ENCODE peak calls at places on chromosomes 13 and 19, in nine cellular contexts. One of them, this sample, is unnamed.

GRCh38 chr13:90938848-90939247 is 408.6 kb upstream of the MIR17HG start:
- DNase-seq in body of pancreas: no peak
- DNase-seq in Caco-2: no peak
- DNase-seq in tibial artery: no peak
- DNase-seq in PC-9: no peak
- DNase-seq in heart right ventricle: no peak
- DNase-seq in kidney epithelial cell: no peak
- DNase-seq in dorsolateral prefrontal cortex: no peak
- DNase-seq in ovary: no peak
- DNase-seq in this sample: no peak

GRCh38 chr19:50358483-50359431 is 6.7 kb downstream of the NAPSA start:
- DNase-seq in body of pancreas: peak
- DNase-seq in Caco-2: no peak
- DNase-seq in tibial artery: peak
- DNase-seq in PC-9: no peak
- DNase-seq in heart right ventricle: peak
- DNase-seq in kidney epithelial cell: no peak
- DNase-seq in dorsolateral prefrontal cortex: no peak
- DNase-seq in ovary: peak
- DNase-seq in this sample: no peak

GRCh38 chr19:18809149-18809978 is 18.3 kb upstream of the COMP start:
- DNase-seq in body of pancreas: peak
- DNase-seq in Caco-2: no peak
- DNase-seq in tibial artery: peak
- DNase-seq in PC-9: peak
- DNase-seq in heart right ventricle: no peak
- DNase-seq in kidney epithelial cell: no peak
- DNase-seq in dorsolateral prefrontal cortex: no peak
- DNase-seq in ovary: peak
- DNase-seq in this sample: no peak

GRCh38 chr19:55590621-55591020 is 8.7 kb downstream of the FIZ1 start:
- DNase-seq in body of pancreas: no peak
- DNase-seq in Caco-2: peak
- DNase-seq in tibial artery: no peak
- DNase-seq in PC-9: peak
- DNase-seq in heart right ventricle: no peak
- DNase-seq in kidney epithelial cell: no peak
- DNase-seq in dorsolateral prefrontal cortex: no peak
- DNase-seq in ovary: no peak
- DNase-seq in this sample: no peak

GRCh38 chr19:14375582-14376291 is 5.5 kb upstream of the ADGRE5 start:
- DNase-seq in body of pancreas: no peak
- DNase-seq in Caco-2: no peak
- DNase-seq in tibial artery: peak
- DNase-seq in PC-9: no peak
- DNase-seq in heart right ventricle: peak
- DNase-seq in kidney epithelial cell: no peak
- DNase-seq in dorsolateral prefrontal cortex: no peak
- DNase-seq in ovary: no peak
- DNase-seq in this sample: no peak

GRCh38 chr13:95783747-95784146 is 106.8 kb downstream of the DNAJC3 start:
- DNase-seq in body of pancreas: no peak
- DNase-seq in Caco-2: no peak
- DNase-seq in tibial artery: no peak
- DNase-seq in PC-9: no peak
- DNase-seq in heart right ventricle: no peak
- DNase-seq in kidney epithelial cell: no peak
- DNase-seq in dorsolateral prefrontal cortex: no peak
- DNase-seq in ovary: no peak
- DNase-seq in this sample: no peak

GRCh38 chr13:98171806-98172569 is 5.1 kb downstream of the RNF113B start:
- DNase-seq in body of pancreas: peak
- DNase-seq in Caco-2: peak
- DNase-seq in tibial artery: peak
- DNase-seq in PC-9: no peak
- DNase-seq in heart right ventricle: peak
- DNase-seq in kidney epithelial cell: no peak
- DNase-seq in dorsolateral prefrontal cortex: no peak
- DNase-seq in ovary: no peak
- DNase-seq in this sample: no peak

GRCh38 chr19:49642488-49643035 is 553 bp downstream of the SCAF1 start:
- DNase-seq in body of pancreas: no peak
- DNase-seq in Caco-2: no peak
- DNase-seq in tibial artery: no peak
- DNase-seq in PC-9: no peak
- DNase-seq in heart right ventricle: no peak
- DNase-seq in kidney epithelial cell: no peak
- DNase-seq in dorsolateral prefrontal cortex: no peak
- DNase-seq in ovary: no peak
- DNase-seq in this sample: no peak

GRCh38 chr13:91369432-91369831 is 21.9 kb downstream of the MIR17HG start:
- DNase-seq in body of pancreas: no peak
- DNase-seq in Caco-2: no peak
- DNase-seq in tibial artery: no peak
- DNase-seq in PC-9: no peak
- DNase-seq in heart right ventricle: no peak
- DNase-seq in kidney epithelial cell: no peak
- DNase-seq in dorsolateral prefrontal cortex: no peak
- DNase-seq in ovary: no peak
- DNase-seq in this sample: no peak

GRCh38 chr13:35514801-35515502 is 38.5 kb upstream of the MAB21L1 start:
- DNase-seq in body of pancreas: no peak
- DNase-seq in Caco-2: no peak
- DNase-seq in tibial artery: no peak
- DNase-seq in PC-9: no peak
- DNase-seq in heart right ventricle: no peak
- DNase-seq in kidney epithelial cell: no peak
- DNase-seq in dorsolateral prefrontal cortex: no peak
- DNase-seq in ovary: no peak
- DNase-seq in this sample: no peak

GRCh38 chr19:35438527-35438926 is 9.5 kb upstream of the FFAR2 start:
- DNase-seq in body of pancreas: peak
- DNase-seq in Caco-2: no peak
- DNase-seq in tibial artery: no peak
- DNase-seq in PC-9: no peak
- DNase-seq in heart right ventricle: no peak
- DNase-seq in kidney epithelial cell: no peak
- DNase-seq in dorsolateral prefrontal cortex: no peak
- DNase-seq in ovary: no peak
- DNase-seq in this sample: no peak

GRCh38 chr13:79786176-79786575 is 305.2 kb downstream of the NDFIP2 start:
- DNase-seq in body of pancreas: no peak
- DNase-seq in Caco-2: no peak
- DNase-seq in tibial artery: no peak
- DNase-seq in PC-9: no peak
- DNase-seq in heart right ventricle: no peak
- DNase-seq in kidney epithelial cell: no peak
- DNase-seq in dorsolateral prefrontal cortex: no peak
- DNase-seq in ovary: no peak
- DNase-seq in this sample: no peak

GRCh38 chr19:49110567-49110966 is 3.6 kb upstream of the LIN7B start:
- DNase-seq in body of pancreas: no peak
- DNase-seq in Caco-2: no peak
- DNase-seq in tibial artery: no peak
- DNase-seq in PC-9: no peak
- DNase-seq in heart right ventricle: no peak
- DNase-seq in kidney epithelial cell: no peak
- DNase-seq in dorsolateral prefrontal cortex: no peak
- DNase-seq in ovary: no peak
- DNase-seq in this sample: no peak

GRCh38 chr13:107824636-107825035 is 390.7 kb downstream of the LIG4 start:
- DNase-seq in body of pancreas: no peak
- DNase-seq in Caco-2: no peak
- DNase-seq in tibial artery: no peak
- DNase-seq in PC-9: no peak
- DNase-seq in heart right ventricle: no peak
- DNase-seq in kidney epithelial cell: no peak
- DNase-seq in dorsolateral prefrontal cortex: no peak
- DNase-seq in ovary: no peak
- DNase-seq in this sample: no peak

GRCh38 chr19:13887529-13887928 is 10.6 kb downstream of the NANOS3 start:
- DNase-seq in body of pancreas: no peak
- DNase-seq in Caco-2: no peak
- DNase-seq in tibial artery: no peak
- DNase-seq in PC-9: peak
- DNase-seq in heart right ventricle: no peak
- DNase-seq in kidney epithelial cell: no peak
- DNase-seq in dorsolateral prefrontal cortex: no peak
- DNase-seq in ovary: no peak
- DNase-seq in this sample: no peak

GRCh38 chr19:18855647-18856384 is 24.1 kb downstream of the UPF1 start:
- DNase-seq in body of pancreas: no peak
- DNase-seq in Caco-2: no peak
- DNase-seq in tibial artery: no peak
- DNase-seq in PC-9: no peak
- DNase-seq in heart right ventricle: no peak
- DNase-seq in kidney epithelial cell: no peak
- DNase-seq in dorsolateral prefrontal cortex: no peak
- DNase-seq in ovary: no peak
- DNase-seq in this sample: no peak

GRCh38 chr19:2411709-2412108 is 15.7 kb downstream of the TIMM13 start:
- DNase-seq in body of pancreas: no peak
- DNase-seq in Caco-2: no peak
- DNase-seq in tibial artery: no peak
- DNase-seq in PC-9: no peak
- DNase-seq in heart right ventricle: no peak
- DNase-seq in kidney epithelial cell: no peak
- DNase-seq in dorsolateral prefrontal cortex: no peak
- DNase-seq in ovary: no peak
- DNase-seq in this sample: no peak
- H3K4me3 ChIP-seq in body of pancreas: no peak
- H3K4me3 ChIP-seq in Caco-2: no peak
- H3K4me3 ChIP-seq in tibial artery: no peak
- H3K4me3 ChIP-seq in PC-9: no peak
- H3K4me3 ChIP-seq in heart right ventricle: no peak
- H3K4me3 ChIP-seq in kidney epithelial cell: no peak
- H3K4me3 ChIP-seq in dorsolateral prefrontal cortex: no peak
- H3K4me3 ChIP-seq in ovary: no peak
- H3K4me3 ChIP-seq in this sample: no peak

GRCh38 chr19:33460221-33460908 is 61.2 kb downstream of the PEPD start:
- DNase-seq in body of pancreas: no peak
- DNase-seq in Caco-2: no peak
- DNase-seq in tibial artery: peak
- DNase-seq in PC-9: no peak
- DNase-seq in heart right ventricle: no peak
- DNase-seq in kidney epithelial cell: no peak
- DNase-seq in dorsolateral prefrontal cortex: peak
- DNase-seq in ovary: no peak
- DNase-seq in this sample: no peak
- TF ChIP-seq CTCF in body of pancreas: no peak
- TF ChIP-seq CTCF in Caco-2: no peak
- TF ChIP-seq CTCF in tibial artery: no peak
- TF ChIP-seq CTCF in PC-9: no peak
- TF ChIP-seq CTCF in heart right ventricle: no peak
- TF ChIP-seq CTCF in kidney epithelial cell: no peak
- TF ChIP-seq CTCF in dorsolateral prefrontal cortex: no peak
- TF ChIP-seq CTCF in ovary: no peak
- TF ChIP-seq CTCF in this sample: no peak

GRCh38 chr19:45092747-45093678 is at the start of gene PPP1R37:
- DNase-seq in body of pancreas: peak
- DNase-seq in Caco-2: peak
- DNase-seq in tibial artery: peak
- DNase-seq in PC-9: peak
- DNase-seq in heart right ventricle: peak
- DNase-seq in kidney epithelial cell: peak
- DNase-seq in dorsolateral prefrontal cortex: peak
- DNase-seq in ovary: peak
- DNase-seq in this sample: peak

GRCh38 chr19:45087531-45087930 is 5.4 kb upstream of the PPP1R37 start:
- DNase-seq in body of pancreas: no peak
- DNase-seq in Caco-2: no peak
- DNase-seq in tibial artery: no peak
- DNase-seq in PC-9: no peak
- DNase-seq in heart right ventricle: no peak
- DNase-seq in kidney epithelial cell: no peak
- DNase-seq in dorsolateral prefrontal cortex: no peak
- DNase-seq in ovary: no peak
- DNase-seq in this sample: no peak

GRCh38 chr19:45090034-45090433 is 2.9 kb upstream of the PPP1R37 start:
- DNase-seq in body of pancreas: no peak
- DNase-seq in Caco-2: peak
- DNase-seq in tibial artery: no peak
- DNase-seq in PC-9: no peak
- DNase-seq in heart right ventricle: no peak
- DNase-seq in kidney epithelial cell: no peak
- DNase-seq in dorsolateral prefrontal cortex: no peak
- DNase-seq in ovary: no peak
- DNase-seq in this sample: no peak

GRCh38 chr19:45091031-45091918 is 1.7 kb upstream of the PPP1R37 start:
- DNase-seq in body of pancreas: peak
- DNase-seq in Caco-2: peak
- DNase-seq in tibial artery: peak
- DNase-seq in PC-9: peak
- DNase-seq in heart right ventricle: peak
- DNase-seq in kidney epithelial cell: peak
- DNase-seq in dorsolateral prefrontal cortex: peak
- DNase-seq in ovary: peak
- DNase-seq in this sample: peak

DNA sequence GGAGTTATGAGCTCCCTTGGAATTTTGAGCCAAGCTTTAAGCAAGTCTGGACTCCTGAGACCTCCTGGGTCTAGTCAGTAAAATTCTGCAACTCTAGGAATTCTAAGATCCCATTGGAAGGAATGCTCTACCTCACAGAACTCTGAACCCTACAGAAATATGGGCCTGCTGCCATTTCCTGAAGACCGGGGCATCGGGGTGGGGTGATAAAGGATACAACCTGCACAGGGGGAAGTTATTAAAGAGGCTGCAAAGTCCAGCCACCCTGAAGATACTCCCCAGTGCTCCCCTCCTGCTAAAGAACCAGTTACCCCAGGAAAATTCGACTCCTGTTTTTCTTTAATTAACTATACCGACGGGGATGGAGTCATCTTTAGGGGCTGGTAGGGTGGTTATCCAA is 2.4 kb upstream of the PPP1R37 start:
- DNase-seq in body of pancreas: no peak
- DNase-seq in Caco-2: no peak
- DNase-seq in tibial artery: no peak
- DNase-seq in PC-9: no peak
- DNase-seq in heart right ventricle: no peak
- DNase-seq in kidney epithelial cell: no peak
- DNase-seq in dorsolateral prefrontal cortex: no peak
- DNase-seq in ovary: no peak
- DNase-seq in this sample: no peak
- H3K4me3 ChIP-seq in body of pancreas: peak
- H3K4me3 ChIP-seq in Caco-2: peak
- H3K4me3 ChIP-seq in tibial artery: peak
- H3K4me3 ChIP-seq in PC-9: no peak
- H3K4me3 ChIP-seq in heart right ventricle: peak
- H3K4me3 ChIP-seq in kidney epithelial cell: peak
- H3K4me3 ChIP-seq in dorsolateral prefrontal cortex: peak
- H3K4me3 ChIP-seq in ovary: peak
- H3K4me3 ChIP-seq in this sample: peak

DNA sequence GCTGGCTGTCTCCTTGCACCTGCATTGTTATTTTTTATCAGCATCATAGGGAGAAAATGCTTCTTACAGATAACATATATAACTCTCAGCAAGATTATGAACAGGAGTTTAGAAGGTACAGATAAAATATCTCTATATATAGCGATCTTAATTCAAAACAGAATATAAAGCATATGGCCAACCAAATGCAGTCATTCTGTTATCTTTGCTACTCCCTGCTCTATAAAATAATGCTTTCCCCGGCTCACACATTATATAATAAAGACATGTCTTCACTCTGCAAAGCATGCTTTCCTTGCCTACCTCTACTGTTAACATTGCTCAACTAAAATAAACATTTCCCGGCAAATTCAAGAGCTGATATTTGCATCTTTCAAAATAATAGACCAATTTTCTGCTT is 161.7 kb downstream of the FGF14 start:
- DNase-seq in body of pancreas: no peak
- DNase-seq in Caco-2: no peak
- DNase-seq in tibial artery: no peak
- DNase-seq in PC-9: no peak
- DNase-seq in heart right ventricle: no peak
- DNase-seq in kidney epithelial cell: no peak
- DNase-seq in dorsolateral prefrontal cortex: no peak
- DNase-seq in ovary: no peak
- DNase-seq in this sample: no peak
- TF ChIP-seq CTCF in body of pancreas: no peak
- TF ChIP-seq CTCF in Caco-2: no peak
- TF ChIP-seq CTCF in tibial artery: no peak
- TF ChIP-seq CTCF in PC-9: no peak
- TF ChIP-seq CTCF in heart right ventricle: no peak
- TF ChIP-seq CTCF in kidney epithelial cell: no peak
- TF ChIP-seq CTCF in dorsolateral prefrontal cortex: no peak
- TF ChIP-seq CTCF in ovary: no peak
- TF ChIP-seq CTCF in this sample: no peak